ENCODE peak calls at places on chromosome 7, in five cellular contexts. T is breast epithelium, U is stomach, O is transverse colon, M is HepG2. N is an unnamed sample.

GRCh38 chr7:43702974-43703373 is 26.3 kb downstream of the COA1 start:
- DNase-seq in T (no peak), U (no peak), O (no peak), M (no peak), N (no peak)

GRCh38 chr7:17968791-17969715 is 28.8 kb upstream of the SNX13 start:
- DNase-seq in T (no peak), U (no peak), O (no peak), M (no peak), N (no peak)

GRCh38 chr7:141675431-141676210 is 26.3 kb downstream of the DENND11 start:
- DNase-seq in T (no peak), U (no peak), O (no peak), M (no peak), N (no peak)

GRCh38 chr7:77904252-77904651 is 105.7 kb downstream of the PHTF2 start:
- DNase-seq in T (no peak), U (no peak), O (no peak), M (no peak), N (no peak)

GRCh38 chr7:95781967-95782586 is 9.7 kb downstream of the DYNC1I1 start:
- DNase-seq in T (no peak), U (no peak), O (no peak), M (no peak), N (no peak)

GRCh38 chr7:106717997-106718871 is 57.3 kb upstream of the CCDC71L start:
- DNase-seq in T (no peak), U (peak), O (no peak), M (peak), N (no peak)

GRCh38 chr7:118222591-118222990 is 1.9 kb upstream of the ANKRD7 start:
- DNase-seq in T (no peak), U (no peak), O (no peak), M (no peak), N (no peak)

GRCh38 chr7:28132959-28133745 is 47.4 kb downstream of the JAZF1 start:
- DNase-seq in T (no peak), U (no peak), O (no peak), M (no peak), N (no peak)

GRCh38 chr7:35647171-35647574 is 47.8 kb downstream of the HERPUD2 start:
- DNase-seq in T (no peak), U (no peak), O (peak), M (peak), N (no peak)

GRCh38 chr7:2172311-2173183 is 60.2 kb downstream of the MAD1L1 start:
- DNase-seq in T (no peak), U (peak), O (peak), M (peak), N (no peak)

GRCh38 chr7:141551080-141551772 is at the start of gene AGK:
- DNase-seq in T (peak), U (peak), O (peak), M (peak), N (peak)

GRCh38 chr7:85673881-85674280 is 487.0 kb upstream of the SEMA3D start:
- DNase-seq in T (no peak), U (no peak), O (no peak), M (no peak), N (no peak)

GRCh38 chr7:96495751-96496216 is 173.9 kb upstream of the SLC25A13 start:
- DNase-seq in T (no peak), U (no peak), O (no peak), M (no peak), N (no peak)

GRCh38 chr7:95917622-95918021 is 145.3 kb downstream of the DYNC1I1 start:
- DNase-seq in T (no peak), U (no peak), O (no peak), M (no peak), N (no peak)

GRCh38 chr7:134520130-134520529 is 7.2 kb upstream of the AKR1B10 start:
- DNase-seq in T (no peak), U (no peak), O (no peak), M (no peak), N (no peak)

GRCh38 chr7:28409716-28410627 is 2.3 kb upstream of the CREB5 start:
- DNase-seq in T (peak), U (peak), O (peak), M (no peak), N (peak)

GRCh38 chr7:28799619-28800018 is 158.5 kb downstream of the TRIL start:
- DNase-seq in T (no peak), U (no peak), O (no peak), M (no peak), N (no peak)

GRCh38 chr7:98250789-98251188 is 1.2 kb downstream of the TECPR1 start:
- DNase-seq in T (no peak), U (no peak), O (peak), M (no peak), N (no peak)

GRCh38 chr7:94375713-94376112 is 19.0 kb upstream of the COL1A2 start:
- DNase-seq in T (no peak), U (no peak), O (no peak), M (no peak), N (peak)

GRCh38 chr7:143882611-143883078 is 19.3 kb downstream of the TCAF1 start:
- DNase-seq in T (no peak), U (peak), O (peak), M (peak), N (peak)

GRCh38 chr7:15687645-15688025 is 1.2 kb upstream of the MEOX2 start:
- DNase-seq in T (no peak), U (no peak), O (no peak), M (no peak), N (no peak)

GRCh38 chr7:8147004-8147403 is 115.0 kb downstream of the ICA1 start:
- DNase-seq in T (no peak), U (no peak), O (no peak), M (no peak), N (no peak)

GRCh38 chr7:159032310-159032709 is 112.4 kb downstream of the VIPR2 start:
- DNase-seq in T (peak), U (peak), O (peak), M (no peak), N (peak)

GRCh38 chr7:159031135-159031701 is 113.4 kb downstream of the VIPR2 start:
- DNase-seq in T (peak), U (peak), O (peak), M (no peak), N (peak)

GRCh38 chr7:159032753-159033472 is 111.8 kb downstream of the VIPR2 start:
- DNase-seq in T (peak), U (peak), O (peak), M (no peak), N (peak)

GRCh38 chr7:159030490-159031134 is 114.1 kb downstream of the VIPR2 start:
- DNase-seq in T (peak), U (peak), O (peak), M (peak), N (peak)

DNA sequence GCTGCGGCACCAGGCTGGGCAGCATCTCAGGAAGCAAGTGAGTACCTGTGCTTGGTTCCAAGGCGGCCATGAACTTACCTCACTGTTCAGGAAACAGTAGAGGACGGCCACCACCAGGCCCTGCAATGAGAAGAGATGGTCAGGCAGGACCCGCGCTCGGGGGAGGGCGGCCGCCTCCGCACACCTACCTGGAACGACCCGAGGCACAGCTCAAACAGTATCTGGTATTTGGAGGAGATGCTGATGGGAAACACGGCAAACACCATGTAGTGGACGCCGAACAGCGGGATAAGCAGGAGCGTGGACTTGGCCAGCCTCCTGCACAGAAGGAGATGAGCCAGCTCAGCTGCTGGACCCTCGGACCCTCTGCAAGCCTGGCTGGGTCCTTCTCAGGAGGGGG is 112.9 kb downstream of the VIPR2 start:
- DNase-seq in T (peak), U (no peak), O (peak), M (no peak), N (no peak)
- H3K27ac ChIP-seq in T (no peak), U (peak), O (peak), M (no peak), N (peak)

GRCh38 chr7:47601119-47601880 is 19.4 kb upstream of the TNS3 start:
- DNase-seq in T (no peak), U (no peak), O (no peak), M (peak), N (no peak)

GRCh38 chr7:47600199-47601118 is 18.5 kb upstream of the TNS3 start:
- DNase-seq in T (no peak), U (peak), O (no peak), M (no peak), N (no peak)

GRCh38 chr7:47604496-47604890 is 22.6 kb upstream of the TNS3 start:
- DNase-seq in T (no peak), U (no peak), O (no peak), M (no peak), N (no peak)

GRCh38 chr7:47602272-47603004 is 20.5 kb upstream of the TNS3 start:
- DNase-seq in T (no peak), U (no peak), O (no peak), M (no peak), N (no peak)

DNA sequence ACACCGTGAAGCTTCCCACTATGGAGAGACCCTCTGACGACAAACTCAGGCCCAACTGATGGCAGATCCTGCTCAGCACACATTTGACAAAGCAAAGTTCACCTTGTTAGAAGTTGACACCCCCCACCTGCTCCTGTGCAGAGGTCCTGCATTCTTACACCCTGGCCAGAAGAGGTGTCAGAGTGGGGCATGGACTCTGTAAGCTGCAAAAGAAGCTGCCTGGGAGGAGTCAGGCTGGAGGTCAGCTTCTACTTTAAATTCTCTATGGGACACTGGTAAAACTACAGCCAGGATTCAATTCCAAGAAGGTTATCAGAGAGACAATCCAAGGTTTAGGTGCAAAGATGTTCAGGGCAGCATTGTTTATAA is 20.0 kb upstream of the TNS3 start:
- DNase-seq in T (no peak), U (no peak), O (no peak), M (peak), N (no peak)
- TF ChIP-seq POLR2AphosphoS5 in T (no peak), U (no peak), O (no peak), M (no peak), N (no peak)

GRCh38 chr7:100370303-100370702 is 3.0 kb upstream of the PILRA start:
- DNase-seq in T (no peak), U (no peak), O (no peak), M (no peak), N (no peak)
- H3K27ac ChIP-seq in T (no peak), U (peak), O (peak), M (no peak), N (no peak)

GRCh38 chr7:151695856-151696555 is 176.3 kb upstream of the RHEB start:
- DNase-seq in T (peak), U (no peak), O (no peak), M (no peak), N (no peak)

GRCh38 chr7:151694441-151694827 is 174.7 kb upstream of the RHEB start:
- DNase-seq in T (no peak), U (no peak), O (no peak), M (no peak), N (no peak)

GRCh38 chr7:151696738-151697514 is 177.2 kb upstream of the RHEB start:
- DNase-seq in T (no peak), U (peak), O (peak), M (peak), N (no peak)

GRCh38 chr7:151693140-151693539 is 173.4 kb upstream of the RHEB start:
- DNase-seq in T (no peak), U (no peak), O (no peak), M (no peak), N (no peak)

DNA sequence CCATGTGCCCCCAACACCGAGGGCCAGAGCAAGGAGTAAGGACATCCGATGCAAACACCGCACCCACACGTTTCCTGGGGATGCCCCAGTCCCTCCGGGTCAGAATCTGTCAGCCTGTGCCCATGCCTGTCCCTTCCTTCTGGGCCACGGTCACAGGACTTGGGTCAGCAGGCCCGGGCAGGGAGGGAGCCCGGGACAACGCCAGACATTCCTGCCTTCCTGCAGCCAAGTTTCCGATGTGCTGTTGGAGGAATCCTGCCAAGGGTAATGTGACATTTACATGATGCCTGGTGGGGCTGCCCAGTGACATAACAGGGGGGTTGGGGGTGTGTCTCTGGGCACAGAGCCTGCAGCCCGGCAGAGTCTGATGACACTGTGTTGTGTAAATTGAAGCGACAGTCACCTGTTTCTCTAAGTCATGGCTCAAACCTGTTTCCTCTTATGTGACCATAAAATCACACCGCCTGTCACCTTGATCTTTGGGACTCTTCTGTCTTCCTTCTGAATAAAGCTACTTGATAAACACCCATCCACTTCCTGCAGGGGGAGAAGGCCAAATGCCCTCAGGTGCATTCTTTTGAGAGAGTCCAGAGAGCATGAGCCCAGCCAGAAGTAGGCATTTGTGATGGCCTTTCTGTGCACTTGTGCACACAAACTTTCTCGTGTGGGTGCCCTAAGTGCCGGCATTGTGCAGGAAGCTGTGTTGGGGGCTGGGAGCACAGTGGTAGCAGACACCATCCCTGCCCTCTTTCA is 175.3 kb upstream of the RHEB start:
- DNase-seq in T (peak), U (no peak), O (no peak), M (peak), N (peak)
- TF ChIP-seq POLR2AphosphoS5 in T (peak), U (no peak), O (no peak), M (no peak), N (peak)

GRCh38 chr7:156969972-156970420 is 20.5 kb downstream of the NOM1 start:
- DNase-seq in T (peak), U (no peak), O (no peak), M (no peak), N (no peak)
- H3K27ac ChIP-seq in T (no peak), U (no peak), O (no peak), M (no peak), N (no peak)

GRCh38 chr7:24819916-24820689 is 62.8 kb upstream of the GSDME start:
- DNase-seq in T (peak), U (peak), O (peak), M (peak), N (peak)

GRCh38 chr7:24824896-24825295 is 67.6 kb upstream of the GSDME start:
- DNase-seq in T (no peak), U (no peak), O (no peak), M (no peak), N (no peak)

GRCh38 chr7:24824400-24824799 is 67.1 kb upstream of the GSDME start:
- DNase-seq in T (no peak), U (no peak), O (no peak), M (no peak), N (no peak)

GRCh38 chr7:24820730-24821044 is 63.4 kb upstream of the GSDME start:
- DNase-seq in T (peak), U (no peak), O (no peak), M (peak), N (no peak)

GRCh38 chr7:24821045-24821853 is 64.0 kb upstream of the GSDME start:
- DNase-seq in T (peak), U (peak), O (peak), M (peak), N (peak)
- TF ChIP-seq POLR2AphosphoS5 in T (no peak), U (peak), O (peak), M (no peak), N (no peak)

GRCh38 chr7:45202618-45203017 is 45.0 kb downstream of the RAMP3 start:
- DNase-seq in T (no peak), U (no peak), O (no peak), M (no peak), N (no peak)
- H3K27ac ChIP-seq in T (no peak), U (no peak), O (no peak), M (no peak), N (no peak)

GRCh38 chr7:101169838-101170531 is 4.6 kb upstream of the VGF start:
- DNase-seq in T (peak), U (peak), O (peak), M (peak), N (no peak)
- TF ChIP-seq POLR2AphosphoS5 in T (no peak), U (peak), O (no peak), M (no peak), N (no peak)

DNA sequence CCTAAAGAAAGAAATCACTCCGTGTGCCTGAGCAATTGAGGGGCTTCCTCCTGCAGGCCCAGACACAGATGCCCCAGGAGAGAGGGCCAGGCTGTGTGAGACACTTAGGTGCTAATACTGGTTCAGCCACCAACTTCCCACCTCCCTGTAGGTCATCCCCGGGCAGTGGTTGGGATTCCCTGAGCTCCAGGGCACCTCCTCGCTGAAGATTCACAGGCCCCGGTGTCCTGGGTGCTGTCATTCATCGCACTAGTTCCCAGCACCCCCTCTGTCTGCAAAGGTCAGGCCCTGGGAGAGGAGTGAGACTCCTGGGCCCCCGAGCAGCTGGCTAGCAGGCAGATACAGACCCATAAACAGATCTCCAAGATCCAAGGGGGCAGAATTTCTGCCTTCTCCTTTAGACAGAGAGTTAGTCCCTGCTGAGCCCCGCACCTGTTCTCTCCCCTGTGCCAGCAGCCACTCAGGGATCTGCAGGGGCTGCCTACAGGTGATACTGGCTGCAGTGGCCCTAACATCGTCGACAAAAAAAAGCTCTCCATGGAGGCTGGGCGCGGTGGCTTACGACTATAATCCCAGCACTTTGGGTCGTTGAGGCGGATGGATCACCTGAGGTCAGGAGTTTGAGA is 38.2 kb upstream of the GTF2I start:
- DNase-seq in T (no peak), U (no peak), O (no peak), M (no peak), N (no peak)
- H3K27ac ChIP-seq in T (no peak), U (no peak), O (no peak), M (peak), N (no peak)

N was measured in sigmoid colon.